ENCODE peak calls at places on chromosomes 11 and 22, in nine cellular contexts. One of them, this sample, is unnamed.

GRCh38 chr11:7858001-7858400 is 61.3 kb upstream of the OR5P2 start:
- DNase-seq in SK-N-SH: no peak
- DNase-seq in coronary artery: no peak
- DNase-seq in dorsolateral prefrontal cortex: no peak
- DNase-seq in transverse colon: no peak
- DNase-seq in fibroblast of mammary gland: no peak
- DNase-seq in tibial nerve: no peak
- DNase-seq in prostate gland: peak
- DNase-seq in ovary: no peak
- DNase-seq in this sample: no peak

GRCh38 chr11:60891103-60891741 is 15.2 kb downstream of the PRPF19 start:
- DNase-seq in SK-N-SH: no peak
- DNase-seq in coronary artery: no peak
- DNase-seq in dorsolateral prefrontal cortex: no peak
- DNase-seq in transverse colon: no peak
- DNase-seq in fibroblast of mammary gland: no peak
- DNase-seq in tibial nerve: no peak
- DNase-seq in prostate gland: no peak
- DNase-seq in ovary: peak
- DNase-seq in this sample: no peak

GRCh38 chr11:120182790-120183491 is 27.9 kb upstream of the OAF start:
- DNase-seq in SK-N-SH: no peak
- DNase-seq in coronary artery: peak
- DNase-seq in dorsolateral prefrontal cortex: no peak
- DNase-seq in transverse colon: peak
- DNase-seq in fibroblast of mammary gland: peak
- DNase-seq in tibial nerve: peak
- DNase-seq in prostate gland: no peak
- DNase-seq in ovary: peak
- DNase-seq in this sample: no peak

GRCh38 chr11:75270896-75271415 is 30.4 kb downstream of the TPBGL start:
- DNase-seq in SK-N-SH: no peak
- DNase-seq in coronary artery: peak
- DNase-seq in dorsolateral prefrontal cortex: no peak
- DNase-seq in transverse colon: peak
- DNase-seq in fibroblast of mammary gland: peak
- DNase-seq in tibial nerve: no peak
- DNase-seq in prostate gland: no peak
- DNase-seq in ovary: no peak
- DNase-seq in this sample: no peak

GRCh38 chr11:10488121-10488580 is 33.1 kb downstream of the AMPD3 start:
- DNase-seq in SK-N-SH: no peak
- DNase-seq in coronary artery: peak
- DNase-seq in dorsolateral prefrontal cortex: no peak
- DNase-seq in transverse colon: peak
- DNase-seq in fibroblast of mammary gland: peak
- DNase-seq in tibial nerve: no peak
- DNase-seq in prostate gland: peak
- DNase-seq in ovary: peak
- DNase-seq in this sample: no peak

GRCh38 chr11:40388097-40388818 is 1071.2 kb downstream of the LRRC4C start:
- DNase-seq in SK-N-SH: no peak
- DNase-seq in coronary artery: no peak
- DNase-seq in dorsolateral prefrontal cortex: no peak
- DNase-seq in transverse colon: no peak
- DNase-seq in fibroblast of mammary gland: peak
- DNase-seq in tibial nerve: no peak
- DNase-seq in prostate gland: no peak
- DNase-seq in ovary: no peak
- DNase-seq in this sample: peak

GRCh38 chr22:26499188-26499703 is 13.0 kb downstream of the TFIP11 start:
- DNase-seq in SK-N-SH: no peak
- DNase-seq in coronary artery: no peak
- DNase-seq in dorsolateral prefrontal cortex: no peak
- DNase-seq in transverse colon: no peak
- DNase-seq in fibroblast of mammary gland: no peak
- DNase-seq in tibial nerve: no peak
- DNase-seq in prostate gland: no peak
- DNase-seq in ovary: no peak
- DNase-seq in this sample: no peak

GRCh38 chr11:2889399-2890273 is 4.1 kb upstream of the CDKN1C start:
- DNase-seq in SK-N-SH: no peak
- DNase-seq in coronary artery: no peak
- DNase-seq in dorsolateral prefrontal cortex: no peak
- DNase-seq in transverse colon: no peak
- DNase-seq in fibroblast of mammary gland: no peak
- DNase-seq in tibial nerve: no peak
- DNase-seq in prostate gland: no peak
- DNase-seq in ovary: no peak
- DNase-seq in this sample: no peak

GRCh38 chr22:19596680-19597398 is 72.6 kb upstream of the CLDN5 start:
- DNase-seq in SK-N-SH: no peak
- DNase-seq in coronary artery: no peak
- DNase-seq in dorsolateral prefrontal cortex: no peak
- DNase-seq in transverse colon: no peak
- DNase-seq in fibroblast of mammary gland: no peak
- DNase-seq in tibial nerve: no peak
- DNase-seq in prostate gland: no peak
- DNase-seq in ovary: no peak
- DNase-seq in this sample: no peak

GRCh38 chr11:33452806-33453205 is 195.6 kb downstream of the HIPK3 start:
- DNase-seq in SK-N-SH: no peak
- DNase-seq in coronary artery: no peak
- DNase-seq in dorsolateral prefrontal cortex: no peak
- DNase-seq in transverse colon: no peak
- DNase-seq in fibroblast of mammary gland: peak
- DNase-seq in tibial nerve: no peak
- DNase-seq in prostate gland: no peak
- DNase-seq in ovary: no peak
- DNase-seq in this sample: peak

GRCh38 chr11:134207538-134208239 is 16.1 kb downstream of the NCAPD3 start:
- DNase-seq in SK-N-SH: no peak
- DNase-seq in coronary artery: no peak
- DNase-seq in dorsolateral prefrontal cortex: no peak
- DNase-seq in transverse colon: peak
- DNase-seq in fibroblast of mammary gland: peak
- DNase-seq in tibial nerve: peak
- DNase-seq in prostate gland: no peak
- DNase-seq in ovary: peak
- DNase-seq in this sample: no peak

GRCh38 chr22:49765951-49766350 is 61.7 kb downstream of the BRD1 start:
- DNase-seq in SK-N-SH: peak
- DNase-seq in coronary artery: peak
- DNase-seq in dorsolateral prefrontal cortex: peak
- DNase-seq in transverse colon: peak
- DNase-seq in fibroblast of mammary gland: no peak
- DNase-seq in tibial nerve: no peak
- DNase-seq in prostate gland: no peak
- DNase-seq in ovary: peak
- DNase-seq in this sample: no peak

DNA sequence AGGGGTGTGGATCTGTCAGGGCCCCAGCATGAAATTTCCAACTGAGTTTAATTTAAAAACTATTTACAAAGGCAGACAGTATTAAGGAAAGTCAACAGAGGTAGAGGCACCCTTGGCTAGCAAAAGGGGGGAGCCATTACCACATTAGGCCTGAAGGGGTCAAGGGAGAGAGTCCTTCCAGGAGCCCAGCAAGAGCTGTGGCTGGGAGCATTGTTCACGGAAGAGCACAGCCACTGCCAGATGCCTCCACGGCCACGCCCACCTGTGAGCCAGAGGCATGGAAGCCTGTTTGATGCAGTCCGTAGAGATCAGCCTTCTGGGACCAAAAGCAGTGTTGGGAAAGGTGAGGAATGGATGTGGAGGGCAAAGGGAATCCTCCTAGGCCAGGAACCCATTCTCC is 102.6 kb downstream of the GALNT18 start:
- DNase-seq in SK-N-SH: no peak
- DNase-seq in coronary artery: no peak
- DNase-seq in dorsolateral prefrontal cortex: no peak
- DNase-seq in transverse colon: no peak
- DNase-seq in fibroblast of mammary gland: no peak
- DNase-seq in tibial nerve: no peak
- DNase-seq in prostate gland: no peak
- DNase-seq in ovary: no peak
- DNase-seq in this sample: no peak
- TF ChIP-seq CTCF in SK-N-SH: no peak
- TF ChIP-seq CTCF in coronary artery: no peak
- TF ChIP-seq CTCF in dorsolateral prefrontal cortex: no peak
- TF ChIP-seq CTCF in transverse colon: no peak
- TF ChIP-seq CTCF in fibroblast of mammary gland: no peak
- TF ChIP-seq CTCF in tibial nerve: no peak
- TF ChIP-seq CTCF in prostate gland: no peak
- TF ChIP-seq CTCF in ovary: no peak
- TF ChIP-seq CTCF in this sample: no peak

GRCh38 chr11:115769891-115770290 is 265.7 kb upstream of the CADM1 start:
- DNase-seq in SK-N-SH: no peak
- DNase-seq in coronary artery: no peak
- DNase-seq in dorsolateral prefrontal cortex: no peak
- DNase-seq in transverse colon: no peak
- DNase-seq in fibroblast of mammary gland: no peak
- DNase-seq in tibial nerve: no peak
- DNase-seq in prostate gland: no peak
- DNase-seq in ovary: no peak
- DNase-seq in this sample: no peak

GRCh38 chr11:115761817-115762216 is 257.6 kb upstream of the CADM1 start:
- DNase-seq in SK-N-SH: no peak
- DNase-seq in coronary artery: no peak
- DNase-seq in dorsolateral prefrontal cortex: no peak
- DNase-seq in transverse colon: no peak
- DNase-seq in fibroblast of mammary gland: no peak
- DNase-seq in tibial nerve: no peak
- DNase-seq in prostate gland: no peak
- DNase-seq in ovary: no peak
- DNase-seq in this sample: no peak

GRCh38 chr11:115761348-115761747 is 257.1 kb upstream of the CADM1 start:
- DNase-seq in SK-N-SH: no peak
- DNase-seq in coronary artery: no peak
- DNase-seq in dorsolateral prefrontal cortex: no peak
- DNase-seq in transverse colon: no peak
- DNase-seq in fibroblast of mammary gland: no peak
- DNase-seq in tibial nerve: no peak
- DNase-seq in prostate gland: no peak
- DNase-seq in ovary: no peak
- DNase-seq in this sample: no peak

GRCh38 chr11:115764172-115764571 is 260.0 kb upstream of the CADM1 start:
- DNase-seq in SK-N-SH: no peak
- DNase-seq in coronary artery: no peak
- DNase-seq in dorsolateral prefrontal cortex: no peak
- DNase-seq in transverse colon: no peak
- DNase-seq in fibroblast of mammary gland: no peak
- DNase-seq in tibial nerve: no peak
- DNase-seq in prostate gland: no peak
- DNase-seq in ovary: no peak
- DNase-seq in this sample: no peak

GRCh38 chr11:115765803-115766239 is 261.6 kb upstream of the CADM1 start:
- DNase-seq in SK-N-SH: no peak
- DNase-seq in coronary artery: no peak
- DNase-seq in dorsolateral prefrontal cortex: no peak
- DNase-seq in transverse colon: no peak
- DNase-seq in fibroblast of mammary gland: no peak
- DNase-seq in tibial nerve: no peak
- DNase-seq in prostate gland: no peak
- DNase-seq in ovary: no peak
- DNase-seq in this sample: no peak
- H3K4me3 ChIP-seq in SK-N-SH: no peak
- H3K4me3 ChIP-seq in coronary artery: no peak
- H3K4me3 ChIP-seq in dorsolateral prefrontal cortex: no peak
- H3K4me3 ChIP-seq in transverse colon: no peak
- H3K4me3 ChIP-seq in fibroblast of mammary gland: no peak
- H3K4me3 ChIP-seq in tibial nerve: no peak
- H3K4me3 ChIP-seq in prostate gland: no peak
- H3K4me3 ChIP-seq in ovary: no peak
- H3K4me3 ChIP-seq in this sample: no peak

GRCh38 chr11:1202776-1203504 is 19.9 kb upstream of the MUC5B start:
- DNase-seq in SK-N-SH: peak
- DNase-seq in coronary artery: peak
- DNase-seq in dorsolateral prefrontal cortex: peak
- DNase-seq in transverse colon: peak
- DNase-seq in fibroblast of mammary gland: peak
- DNase-seq in tibial nerve: peak
- DNase-seq in prostate gland: peak
- DNase-seq in ovary: peak
- DNase-seq in this sample: no peak
- TF ChIP-seq CTCF in SK-N-SH: peak
- TF ChIP-seq CTCF in coronary artery: peak
- TF ChIP-seq CTCF in dorsolateral prefrontal cortex: peak
- TF ChIP-seq CTCF in transverse colon: peak
- TF ChIP-seq CTCF in fibroblast of mammary gland: peak
- TF ChIP-seq CTCF in tibial nerve: peak
- TF ChIP-seq CTCF in prostate gland: peak
- TF ChIP-seq CTCF in ovary: peak
- TF ChIP-seq CTCF in this sample: peak

GRCh38 chr22:23218867-23219251 is 38.5 kb downstream of the BCR start:
- DNase-seq in SK-N-SH: peak
- DNase-seq in coronary artery: no peak
- DNase-seq in dorsolateral prefrontal cortex: no peak
- DNase-seq in transverse colon: peak
- DNase-seq in fibroblast of mammary gland: no peak
- DNase-seq in tibial nerve: no peak
- DNase-seq in prostate gland: no peak
- DNase-seq in ovary: peak
- DNase-seq in this sample: no peak

GRCh38 chr22:23220485-23221350 is 40.4 kb downstream of the BCR start:
- DNase-seq in SK-N-SH: no peak
- DNase-seq in coronary artery: no peak
- DNase-seq in dorsolateral prefrontal cortex: no peak
- DNase-seq in transverse colon: peak
- DNase-seq in fibroblast of mammary gland: peak
- DNase-seq in tibial nerve: no peak
- DNase-seq in prostate gland: no peak
- DNase-seq in ovary: no peak
- DNase-seq in this sample: no peak

GRCh38 chr22:23219787-23220484 is 39.6 kb downstream of the BCR start:
- DNase-seq in SK-N-SH: no peak
- DNase-seq in coronary artery: no peak
- DNase-seq in dorsolateral prefrontal cortex: no peak
- DNase-seq in transverse colon: peak
- DNase-seq in fibroblast of mammary gland: peak
- DNase-seq in tibial nerve: no peak
- DNase-seq in prostate gland: no peak
- DNase-seq in ovary: no peak
- DNase-seq in this sample: no peak

GRCh38 chr22:23218053-23218866 is 38.0 kb downstream of the BCR start:
- DNase-seq in SK-N-SH: no peak
- DNase-seq in coronary artery: no peak
- DNase-seq in dorsolateral prefrontal cortex: no peak
- DNase-seq in transverse colon: no peak
- DNase-seq in fibroblast of mammary gland: no peak
- DNase-seq in tibial nerve: no peak
- DNase-seq in prostate gland: no peak
- DNase-seq in ovary: no peak
- DNase-seq in this sample: no peak

DNA sequence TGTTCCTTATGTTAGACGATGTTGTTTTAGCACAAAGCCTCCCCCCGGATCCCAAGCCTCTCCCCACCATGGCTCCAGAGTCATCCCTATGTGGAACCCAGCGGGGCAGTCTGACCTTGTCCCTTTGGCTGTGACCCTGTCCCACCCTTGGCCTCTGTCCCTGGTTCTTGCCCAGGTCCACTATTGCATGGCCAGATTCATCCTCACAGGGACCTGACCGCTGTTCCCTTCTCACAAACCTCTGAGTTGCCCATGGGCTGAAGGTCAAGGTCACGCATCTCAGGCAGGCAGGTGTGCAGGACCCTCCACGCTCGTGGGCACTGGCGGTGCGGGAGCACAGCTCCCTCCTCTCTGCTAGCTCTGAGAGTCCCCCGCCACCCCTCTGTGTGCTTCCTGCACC is 39.0 kb downstream of the BCR start:
- DNase-seq in SK-N-SH: no peak
- DNase-seq in coronary artery: no peak
- DNase-seq in dorsolateral prefrontal cortex: no peak
- DNase-seq in transverse colon: no peak
- DNase-seq in fibroblast of mammary gland: no peak
- DNase-seq in tibial nerve: no peak
- DNase-seq in prostate gland: no peak
- DNase-seq in ovary: no peak
- DNase-seq in this sample: no peak
- H3K4me3 ChIP-seq in SK-N-SH: no peak
- H3K4me3 ChIP-seq in coronary artery: peak
- H3K4me3 ChIP-seq in dorsolateral prefrontal cortex: no peak
- H3K4me3 ChIP-seq in transverse colon: no peak
- H3K4me3 ChIP-seq in fibroblast of mammary gland: no peak
- H3K4me3 ChIP-seq in tibial nerve: no peak
- H3K4me3 ChIP-seq in prostate gland: no peak
- H3K4me3 ChIP-seq in ovary: no peak
- H3K4me3 ChIP-seq in this sample: no peak